ENCODE peak calls at places on chromosomes 12 and 14, in ten cellular contexts. E is tibial artery, L is fibroblast of lung, F is heart right ventricle, I is retinal pigment epithelial cell, J is pancreas, W is HFFc6, O is right atrium auricular region, Z is choroid plexus epithelial cell, S is uterus. Q is an unnamed sample.
A peak's percentile ranks its signal among the peaks of the same experiment; 100 is the strongest.

GRCh38 chr12:106171117-106171750 is 32.5 kb upstream of the NUAK1 start:
- DNase-seq in W (no peak), Z (no peak), S (no peak), F (no peak), I (no peak), E (no peak), O (no peak), L (no peak), J (no peak), Q (no peak)

GRCh38 chr12:111775205-111776193 is 8.8 kb downstream of the ALDH2 start:
- DNase-seq in E (peak; percentile 94), I (no peak), S (peak; percentile 90), W (no peak), O (peak; percentile 94), Z (peak; percentile 84), F (peak; percentile 75), L (peak; percentile 76), J (peak; percentile 89), Q (peak; percentile 72)

GRCh38 chr12:93895096-93895460 is 217.9 kb downstream of the CRADD start:
- DNase-seq in F (no peak), E (no peak), L (no peak), Z (peak; percentile 64), O (no peak), W (no peak), J (no peak), S (no peak), I (no peak), Q (no peak)

GRCh38 chr12:72282721-72283120 is 10.6 kb downstream of the TRHDE start:
- DNase-seq in E (no peak), L (peak; percentile 56), F (no peak), Z (peak; percentile 76), S (no peak), O (no peak), I (no peak), W (peak; percentile 71), J (no peak), Q (peak; percentile 53)

GRCh38 chr14:103527408-103528157 is 1.4 kb upstream of the TRMT61A start:
- DNase-seq in I (no peak), W (peak; percentile 57), O (no peak), J (no peak), L (no peak), E (no peak), S (no peak), Z (no peak), F (peak; percentile 19), Q (no peak)

GRCh38 chr12:113298861-113299545 is 35.9 kb downstream of the SLC8B1 start:
- DNase-seq in W (no peak), J (no peak), I (no peak), E (peak; percentile 92), F (peak; percentile 83), Z (no peak), L (peak; percentile 25), O (peak; percentile 74), S (peak; percentile 40), Q (no peak)

GRCh38 chr12:114163766-114164165 is 197.6 kb upstream of the RBM19 start:
- DNase-seq in Z (peak; percentile 13), S (no peak), E (no peak), O (no peak), J (no peak), L (peak; percentile 51), W (peak; percentile 98), F (no peak), I (no peak), Q (peak; percentile 85)

GRCh38 chr12:107760207-107760816 is 625 bp downstream of the PRDM4 start:
- DNase-seq in J (peak; percentile 38), F (peak; percentile 33), L (peak; percentile 16), Z (peak; percentile 14), S (peak; percentile 19), I (no peak), E (peak; percentile 69), O (no peak), W (no peak), Q (no peak)

GRCh38 chr14:53979747-53980642 is 23.4 kb upstream of the BMP4 start:
- DNase-seq in S (no peak), Z (peak; percentile 24), L (peak; percentile 87), W (peak; percentile 74), F (peak; percentile 25), I (peak; percentile 79), J (no peak), O (no peak), E (no peak), Q (peak; percentile 77)

GRCh38 chr14:77980475-77981321 is 180.8 kb downstream of the ADCK1 start:
- DNase-seq in L (peak; percentile 13), S (no peak), F (peak; percentile 17), E (no peak), J (peak; percentile 88), I (no peak), O (no peak), Z (no peak), W (no peak), Q (no peak)

GRCh38 chr12:92065018-92065499 is 80.6 kb downstream of the BTG1 start:
- DNase-seq in S (peak; percentile 45), O (no peak), W (no peak), J (peak; percentile 91), L (peak; percentile 60), F (no peak), Z (peak; percentile 54), E (no peak), I (no peak), Q (peak; percentile 41)
- TF ChIP-seq CTCF in S (no peak), O (no peak), W (no peak), J (no peak), L (no peak), F (no peak), Z (no peak), E (no peak), I (no peak), Q (no peak)

GRCh38 chr12:124273630-124274029 is 21.3 kb upstream of the RFLNA start:
- DNase-seq in Z (peak; percentile 47), I (peak; percentile 17), E (no peak), W (peak; percentile 37), S (no peak), O (no peak), J (no peak), L (peak; percentile 39), F (no peak), Q (peak; percentile 26)
- TF ChIP-seq CTCF in Z (peak; percentile 47), I (peak; percentile 37), E (no peak), W (peak; percentile 56), S (no peak), O (no peak), J (no peak), L (no peak), F (no peak), Q (peak; percentile 23)

GRCh38 chr12:74890237-74890599 is 319.4 kb downstream of the KCNC2 start:
- DNase-seq in I (peak; percentile 89), O (no peak), F (no peak), L (peak; percentile 91), W (peak; percentile 90), E (no peak), J (peak; percentile 16), Z (peak; percentile 94), S (no peak), Q (peak; percentile 88)
- TF ChIP-seq CTCF in I (no peak), O (no peak), F (no peak), L (no peak), W (no peak), E (no peak), J (no peak), Z (no peak), S (no peak), Q (no peak)

GRCh38 chr12:117470804-117471203 is 109.4 kb upstream of the NOS1 start:
- DNase-seq in S (no peak), F (no peak), J (no peak), Z (no peak), O (no peak), W (no peak), I (no peak), E (no peak), L (no peak), Q (no peak)

GRCh38 chr12:117473856-117474255 is 112.4 kb upstream of the NOS1 start:
- DNase-seq in L (no peak), J (no peak), S (no peak), O (no peak), I (no peak), E (no peak), Z (no peak), F (no peak), W (no peak), Q (no peak)

GRCh38 chr12:117476341-117476740 is 114.9 kb upstream of the NOS1 start:
- DNase-seq in W (no peak), E (no peak), F (no peak), I (no peak), Z (no peak), S (no peak), O (no peak), L (no peak), J (no peak), Q (no peak)

GRCh38 chr12:117469883-117470483 is 108.6 kb upstream of the NOS1 start:
- DNase-seq in O (no peak), F (no peak), L (no peak), W (no peak), S (no peak), Z (no peak), I (no peak), E (no peak), J (no peak), Q (no peak)

DNA sequence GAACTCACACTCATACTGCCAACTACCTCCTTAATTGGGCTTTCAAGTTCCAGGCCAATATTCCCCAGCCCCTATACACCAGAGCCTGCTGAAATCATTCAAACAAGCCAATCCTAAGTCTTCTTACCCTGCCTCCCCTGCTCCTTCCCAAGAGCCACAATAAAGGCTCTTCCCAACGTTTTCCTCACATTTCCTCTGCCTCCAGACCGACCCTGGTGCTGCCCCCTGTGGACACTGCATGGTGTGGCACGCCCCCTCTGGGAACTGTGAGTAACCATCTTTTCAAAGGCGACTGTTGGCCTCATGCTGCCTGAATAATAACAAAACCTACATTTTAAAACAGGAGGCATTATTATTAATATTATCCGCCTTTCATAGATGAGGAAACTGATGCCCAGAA is 111.6 kb upstream of the NOS1 start:
- DNase-seq in F (no peak), S (no peak), W (no peak), I (no peak), O (no peak), E (no peak), J (no peak), L (no peak), Z (no peak), Q (no peak)
- TF ChIP-seq CTCF in F (no peak), S (no peak), W (peak; percentile 32), I (peak; percentile 60), O (no peak), E (no peak), J (peak; percentile 22), L (no peak), Z (no peak), Q (peak; percentile 39)

Q was measured in astrocyte of the spinal cord.